ENCODE peak calls at places on chromosomes 7 and 10, in eight cellular contexts. B, X, Q, J, M, F, D and E are unnamed samples.

GRCh38 chr7:37208528-37208927 is 240.1 kb downstream of the ELMO1 start:
- DNase-seq in B (peak), X (peak), Q (no peak), J (peak), M (no peak), F (peak), D (peak), E (peak)

GRCh38 chr7:141702047-141702567 is at the start of gene DENND11:
- DNase-seq in B (peak), X (peak), Q (peak), J (peak), M (peak), F (no peak), D (no peak), E (peak)

GRCh38 chr10:33703897-33704825 is 369.7 kb upstream of the NRP1 start:
- DNase-seq in B (peak), X (peak), Q (no peak), J (no peak), M (no peak), F (no peak), D (no peak), E (no peak)

GRCh38 chr7:80277434-80278427 is 143.1 kb downstream of the GNAI1 start:
- DNase-seq in B (peak), X (no peak), Q (no peak), J (no peak), M (no peak), F (no peak), D (peak), E (peak)

GRCh38 chr7:39621784-39622411 is 1.5 kb upstream of the RALA start:
- DNase-seq in B (no peak), X (no peak), Q (no peak), J (no peak), M (no peak), F (no peak), D (no peak), E (no peak)

GRCh38 chr7:134991469-134992339 is 5.4 kb downstream of the AGBL3 start:
- DNase-seq in B (no peak), X (no peak), Q (no peak), J (no peak), M (no peak), F (peak), D (no peak), E (peak)

GRCh38 chr7:33918401-33919120 is 13.2 kb downstream of the BMPER start:
- DNase-seq in B (no peak), X (no peak), Q (no peak), J (no peak), M (no peak), F (no peak), D (no peak), E (no peak)

GRCh38 chr7:103037476-103037822 is 37.1 kb downstream of the FBXL13 start:
- DNase-seq in B (no peak), X (no peak), Q (no peak), J (no peak), M (no peak), F (peak), D (no peak), E (no peak)

GRCh38 chr10:32210306-32211045 is 136.5 kb downstream of the EPC1 start:
- DNase-seq in B (peak), X (peak), Q (no peak), J (no peak), M (no peak), F (peak), D (peak), E (peak)

GRCh38 chr7:127393370-127394058 is 1.0 kb upstream of the ZNF800 start:
- DNase-seq in B (peak), X (no peak), Q (peak), J (peak), M (no peak), F (no peak), D (no peak), E (peak)

GRCh38 chr10:96133135-96133534 is 3.0 kb downstream of the ZNF518A start:
- DNase-seq in B (no peak), X (no peak), Q (no peak), J (no peak), M (no peak), F (no peak), D (no peak), E (no peak)

GRCh38 chr10:77661100-77661499 is 23.5 kb upstream of the KCNMA1 start:
- DNase-seq in B (no peak), X (no peak), Q (no peak), J (no peak), M (no peak), F (no peak), D (no peak), E (no peak)

GRCh38 chr7:26046150-26046549 is 105.8 kb upstream of the NFE2L3 start:
- DNase-seq in B (no peak), X (no peak), Q (no peak), J (no peak), M (no peak), F (no peak), D (no peak), E (no peak)

GRCh38 chr10:43230101-43230908 is 36.6 kb downstream of the RASGEF1A start:
- DNase-seq in B (no peak), X (no peak), Q (peak), J (no peak), M (peak), F (no peak), D (no peak), E (no peak)

GRCh38 chr10:72694476-72695369 is 2.8 kb downstream of the MCU start:
- DNase-seq in B (peak), X (peak), Q (no peak), J (no peak), M (no peak), F (peak), D (no peak), E (peak)

GRCh38 chr7:22822486-22823141 is at the start of gene TOMM7:
- DNase-seq in B (peak), X (peak), Q (peak), J (peak), M (peak), F (peak), D (peak), E (peak)

GRCh38 chr7:152050547-152050971 is 25.1 kb downstream of the GALNT11 start:
- DNase-seq in B (no peak), X (no peak), Q (no peak), J (no peak), M (no peak), F (no peak), D (no peak), E (no peak)

GRCh38 chr10:87845624-87846377 is 17.5 kb downstream of the KLLN start:
- DNase-seq in B (no peak), X (no peak), Q (no peak), J (no peak), M (no peak), F (no peak), D (peak), E (peak)

GRCh38 chr7:47378728-47379395 is 203.0 kb downstream of the TNS3 start:
- DNase-seq in B (no peak), X (no peak), Q (no peak), J (no peak), M (no peak), F (no peak), D (no peak), E (no peak)

GRCh38 chr7:130268463-130269317 is 2.0 kb downstream of the CPA2 start:
- DNase-seq in B (no peak), X (no peak), Q (no peak), J (no peak), M (no peak), F (no peak), D (no peak), E (no peak)

GRCh38 chr7:43537765-43538403 is 45.0 kb upstream of the STK17A start:
- DNase-seq in B (no peak), X (peak), Q (no peak), J (no peak), M (no peak), F (no peak), D (no peak), E (no peak)

GRCh38 chr10:32372000-32372875 is 25.3 kb upstream of the EPC1 start:
- DNase-seq in B (no peak), X (no peak), Q (no peak), J (no peak), M (no peak), F (no peak), D (no peak), E (no peak)

GRCh38 chr10:106320078-106320477 is 844.4 kb downstream of the SORCS1 start:
- DNase-seq in B (no peak), X (no peak), Q (no peak), J (no peak), M (no peak), F (no peak), D (no peak), E (no peak)

GRCh38 chr7:21256310-21256877 is 171.5 kb upstream of the SP4 start:
- DNase-seq in B (no peak), X (peak), Q (no peak), J (no peak), M (no peak), F (peak), D (peak), E (peak)

GRCh38 chr7:69708857-69709256 is 110.6 kb downstream of the AUTS2 start:
- DNase-seq in B (no peak), X (peak), Q (no peak), J (no peak), M (no peak), F (no peak), D (no peak), E (no peak)

GRCh38 chr7:125668321-125668993 is 738.8 kb upstream of the POT1 start:
- DNase-seq in B (no peak), X (no peak), Q (no peak), J (no peak), M (no peak), F (no peak), D (no peak), E (no peak)

GRCh38 chr10:127735723-127736221 is 1.2 kb upstream of the FOXI2 start:
- DNase-seq in B (no peak), X (no peak), Q (no peak), J (no peak), M (no peak), F (no peak), D (no peak), E (no peak)

GRCh38 chr10:92880233-92880861 is 32.0 kb downstream of the EXOC6 start:
- DNase-seq in B (peak), X (peak), Q (no peak), J (peak), M (no peak), F (peak), D (peak), E (peak)

GRCh38 chr7:128918266-128918665 is 7.8 kb upstream of the KCP start:
- DNase-seq in B (no peak), X (no peak), Q (no peak), J (no peak), M (peak), F (no peak), D (no peak), E (no peak)

GRCh38 chr7:126803990-126804389 is 448.8 kb downstream of the GRM8 start:
- DNase-seq in B (no peak), X (no peak), Q (no peak), J (no peak), M (no peak), F (no peak), D (no peak), E (peak)

DNA sequence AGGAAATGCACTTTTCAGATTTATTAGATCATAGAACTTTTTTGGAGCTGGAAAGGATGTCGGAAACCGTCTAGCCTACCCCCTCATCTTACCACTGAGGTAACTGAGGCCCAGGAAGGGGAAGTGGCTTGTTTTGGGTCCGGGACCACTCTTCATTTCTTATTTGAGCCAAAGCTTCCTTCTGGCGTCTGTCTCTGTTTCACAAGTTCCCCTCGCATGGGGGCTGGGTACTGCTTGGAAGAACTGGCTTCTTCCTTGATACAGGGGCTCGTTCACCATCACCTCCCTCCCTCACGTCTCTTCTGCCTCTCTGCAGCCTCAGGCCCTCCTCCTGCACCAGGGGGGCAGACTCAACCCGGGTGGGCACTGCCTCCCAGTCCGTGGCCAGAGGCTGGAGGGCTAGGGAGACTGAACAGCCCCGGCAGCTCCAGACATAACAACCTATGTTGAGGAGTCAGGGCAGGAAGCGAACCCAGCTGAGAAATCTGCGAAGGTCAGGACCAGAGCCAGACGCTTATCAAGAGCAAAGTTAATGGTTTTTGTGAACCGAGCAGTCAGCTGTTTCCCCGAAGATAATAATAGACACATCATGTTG is 12.9 kb downstream of the HTRA1 start:
- DNase-seq in B (peak), X (peak), Q (no peak), J (no peak), M (no peak), F (no peak), D (no peak), E (no peak)
- H3K27ac ChIP-seq in B (peak), X (peak), Q (no peak), J (no peak), M (no peak), F (no peak), D (no peak), E (no peak)

GRCh38 chr10:17580853-17581252 is 36.3 kb downstream of the HACD1 start:
- DNase-seq in B (no peak), X (no peak), Q (no peak), J (no peak), M (no peak), F (no peak), D (no peak), E (no peak)

GRCh38 chr10:17578603-17579002 is 38.6 kb downstream of the HACD1 start:
- DNase-seq in B (peak), X (no peak), Q (no peak), J (no peak), M (no peak), F (no peak), D (no peak), E (no peak)

GRCh38 chr10:17582015-17582414 is 35.2 kb downstream of the HACD1 start:
- DNase-seq in B (no peak), X (no peak), Q (no peak), J (no peak), M (no peak), F (no peak), D (no peak), E (no peak)

GRCh38 chr10:17576768-17577167 is 40.4 kb downstream of the HACD1 start:
- DNase-seq in B (no peak), X (no peak), Q (no peak), J (no peak), M (no peak), F (no peak), D (no peak), E (no peak)
- H3K27ac ChIP-seq in B (no peak), X (no peak), Q (no peak), J (no peak), M (no peak), F (no peak), D (no peak), E (no peak)

GRCh38 chr7:132066776-132067175 is 509.5 kb downstream of the PLXNA4 start:
- DNase-seq in B (peak), X (no peak), Q (no peak), J (no peak), M (no peak), F (no peak), D (no peak), E (peak)
- H3K27ac ChIP-seq in B (peak), X (no peak), Q (no peak), J (no peak), M (no peak), F (no peak), D (no peak), E (peak)

GRCh38 chr7:44565097-44565794 is 8.5 kb downstream of the DDX56 start:
- DNase-seq in B (peak), X (peak), Q (peak), J (peak), M (peak), F (peak), D (no peak), E (peak)
- H3K27ac ChIP-seq in B (peak), X (peak), Q (no peak), J (no peak), M (peak), F (no peak), D (no peak), E (peak)

DNA sequence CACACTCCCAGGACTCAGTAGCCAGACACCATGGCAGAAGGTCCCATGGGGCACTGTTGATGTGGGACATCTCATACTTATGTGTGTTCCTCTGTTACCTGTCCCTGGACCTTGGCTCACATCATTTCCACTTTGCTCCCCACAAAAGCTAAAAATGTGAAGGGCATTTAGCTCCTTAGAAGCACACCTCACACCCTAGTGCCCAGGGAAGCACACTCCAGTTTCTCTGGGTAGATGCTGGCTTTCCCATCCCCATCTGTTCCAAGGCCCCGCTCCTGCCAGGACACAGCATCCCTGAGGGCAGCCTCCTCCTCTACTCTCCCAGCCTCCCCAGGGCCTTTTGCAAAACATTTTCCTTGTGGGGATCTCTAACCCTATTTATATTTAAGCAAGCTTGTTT is 572.4 kb upstream of the MGMT start:
- DNase-seq in B (no peak), X (no peak), Q (no peak), J (no peak), M (no peak), F (no peak), D (no peak), E (no peak)
- H3K27ac ChIP-seq in B (no peak), X (no peak), Q (no peak), J (no peak), M (no peak), F (no peak), D (no peak), E (no peak)

GRCh38 chr7:40959955-40960354 is 742.9 kb downstream of the INHBA start:
- DNase-seq in B (no peak), X (no peak), Q (no peak), J (no peak), M (no peak), F (no peak), D (no peak), E (no peak)

GRCh38 chr7:40966693-40967092 is 736.2 kb downstream of the INHBA start:
- DNase-seq in B (no peak), X (no peak), Q (no peak), J (no peak), M (no peak), F (no peak), D (no peak), E (no peak)

GRCh38 chr7:40965745-40966144 is 737.1 kb downstream of the INHBA start:
- DNase-seq in B (no peak), X (no peak), Q (no peak), J (no peak), M (no peak), F (no peak), D (no peak), E (no peak)

GRCh38 chr7:40965016-40965415 is 737.9 kb downstream of the INHBA start:
- DNase-seq in B (no peak), X (no peak), Q (no peak), J (no peak), M (no peak), F (no peak), D (no peak), E (no peak)

GRCh38 chr7:40964610-40965009 is 738.3 kb downstream of the INHBA start:
- DNase-seq in B (no peak), X (no peak), Q (no peak), J (no peak), M (no peak), F (no peak), D (no peak), E (no peak)
- H3K27ac ChIP-seq in B (no peak), X (no peak), Q (no peak), J (no peak), M (no peak), F (no peak), D (no peak), E (no peak)

GRCh38 chr7:87154569-87154968 is 2.3 kb downstream of the DMTF1 start:
- DNase-seq in B (no peak), X (no peak), Q (no peak), J (no peak), M (no peak), F (no peak), D (no peak), E (no peak)
- H3K27ac ChIP-seq in B (no peak), X (peak), Q (peak), J (no peak), M (no peak), F (no peak), D (no peak), E (no peak)

GRCh38 chr10:24762161-24762924 is 38.7 kb upstream of the ARHGAP21 start:
- DNase-seq in B (no peak), X (no peak), Q (no peak), J (no peak), M (no peak), F (no peak), D (no peak), E (no peak)
- H3K27ac ChIP-seq in B (no peak), X (peak), Q (no peak), J (no peak), M (no peak), F (no peak), D (no peak), E (no peak)

DNA sequence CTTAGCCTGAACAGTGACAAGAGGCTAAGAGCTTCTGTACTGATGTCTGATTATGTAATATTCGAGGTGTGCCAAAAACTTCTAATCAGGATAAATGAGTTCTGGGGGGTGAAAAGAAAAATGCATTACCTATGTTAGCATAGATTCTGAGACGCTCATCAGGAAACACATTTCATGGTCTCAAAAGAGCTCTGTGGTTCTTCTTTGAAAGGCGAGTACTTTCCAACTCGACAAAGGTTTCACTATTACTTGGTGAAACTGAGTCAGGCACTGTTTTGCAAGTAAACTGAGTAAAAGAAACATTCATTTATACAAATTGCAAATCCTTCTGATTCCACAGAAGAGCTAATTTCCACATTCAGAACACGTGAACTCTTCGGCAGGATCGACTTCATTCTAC is 523.2 kb downstream of the GATA3 start:
- DNase-seq in B (no peak), X (no peak), Q (no peak), J (no peak), M (no peak), F (no peak), D (no peak), E (no peak)
- H3K27ac ChIP-seq in B (no peak), X (no peak), Q (no peak), J (no peak), M (no peak), F (no peak), D (no peak), E (no peak)